ENCODE peak calls at places on chromosome X, in seven cellular contexts. One of them, this sample, is unnamed.
A peak's percentile ranks its signal among the peaks of the same experiment; 100 is the strongest.

GRCh38 chrX:45621356-45622041 is 420.8 kb upstream of the DIPK2B start:
- DNase-seq in foreskin fibroblast: peak; percentile 87
- DNase-seq in IMR-90: peak; percentile 80
- DNase-seq in ureter: no peak
- DNase-seq in activated naive CD8-positive, alpha-beta T cell treated with anti-CD3 and anti-CD28 coated beads, Interleukin-2, amount 50 U/mL, for 24 hours: no peak
- DNase-seq in NCI-H2081: no peak
- DNase-seq in EH: peak; percentile 77
- DNase-seq in this sample: no peak

GRCh38 chrX:107676559-107677378 is 48.5 kb downstream of the PRPS1 start:
- DNase-seq in ureter: peak; percentile 85
- DNase-seq in EH: peak; percentile 92
- DNase-seq in IMR-90: peak; percentile 84
- DNase-seq in NCI-H2081: no peak
- DNase-seq in activated naive CD8-positive, alpha-beta T cell treated with anti-CD3 and anti-CD28 coated beads, Interleukin-2, amount 50 U/mL, for 24 hours: peak; percentile 52
- DNase-seq in foreskin fibroblast: peak; percentile 93
- DNase-seq in this sample: peak; percentile 69

GRCh38 chrX:53377464-53377863 is 45.0 kb downstream of the SMC1A start:
- DNase-seq in EH: no peak
- DNase-seq in foreskin fibroblast: no peak
- DNase-seq in ureter: no peak
- DNase-seq in IMR-90: no peak
- DNase-seq in NCI-H2081: no peak
- DNase-seq in activated naive CD8-positive, alpha-beta T cell treated with anti-CD3 and anti-CD28 coated beads, Interleukin-2, amount 50 U/mL, for 24 hours: no peak
- DNase-seq in this sample: no peak

GRCh38 chrX:65451663-65452062 is 82.9 kb downstream of the LAS1L start:
- DNase-seq in EH: peak; percentile 22
- DNase-seq in NCI-H2081: no peak
- DNase-seq in ureter: no peak
- DNase-seq in IMR-90: peak; percentile 33
- DNase-seq in foreskin fibroblast: no peak
- DNase-seq in activated naive CD8-positive, alpha-beta T cell treated with anti-CD3 and anti-CD28 coated beads, Interleukin-2, amount 50 U/mL, for 24 hours: peak; percentile 6
- DNase-seq in this sample: peak; percentile 9

GRCh38 chrX:93649381-93649780 is 24.0 kb downstream of the NAP1L3 start:
- DNase-seq in foreskin fibroblast: no peak
- DNase-seq in activated naive CD8-positive, alpha-beta T cell treated with anti-CD3 and anti-CD28 coated beads, Interleukin-2, amount 50 U/mL, for 24 hours: no peak
- DNase-seq in ureter: no peak
- DNase-seq in IMR-90: no peak
- DNase-seq in NCI-H2081: no peak
- DNase-seq in EH: no peak
- DNase-seq in this sample: no peak

GRCh38 chrX:110409925-110410324 is 51.3 kb downstream of the RTL9 start:
- DNase-seq in EH: peak; percentile 82
- DNase-seq in foreskin fibroblast: peak; percentile 70
- DNase-seq in NCI-H2081: no peak
- DNase-seq in IMR-90: peak; percentile 73
- DNase-seq in activated naive CD8-positive, alpha-beta T cell treated with anti-CD3 and anti-CD28 coated beads, Interleukin-2, amount 50 U/mL, for 24 hours: peak; percentile 6
- DNase-seq in ureter: no peak
- DNase-seq in this sample: no peak

GRCh38 chrX:56729152-56729557 is at the start of gene NBDY:
- DNase-seq in EH: peak; percentile 55
- DNase-seq in activated naive CD8-positive, alpha-beta T cell treated with anti-CD3 and anti-CD28 coated beads, Interleukin-2, amount 50 U/mL, for 24 hours: peak; percentile 25
- DNase-seq in IMR-90: peak; percentile 37
- DNase-seq in ureter: peak; percentile 49
- DNase-seq in foreskin fibroblast: peak; percentile 21
- DNase-seq in NCI-H2081: peak; percentile 17
- DNase-seq in this sample: peak; percentile 12

GRCh38 chrX:119669424-119670037 is 23.4 kb downstream of the SEPTIN6 start:
- DNase-seq in ureter: no peak
- DNase-seq in activated naive CD8-positive, alpha-beta T cell treated with anti-CD3 and anti-CD28 coated beads, Interleukin-2, amount 50 U/mL, for 24 hours: no peak
- DNase-seq in foreskin fibroblast: no peak
- DNase-seq in NCI-H2081: no peak
- DNase-seq in IMR-90: peak; percentile 84
- DNase-seq in EH: peak; percentile 55
- DNase-seq in this sample: no peak

GRCh38 chrX:134146493-134146892 is 90.5 kb upstream of the CCDC160 start:
- DNase-seq in foreskin fibroblast: no peak
- DNase-seq in EH: no peak
- DNase-seq in IMR-90: no peak
- DNase-seq in NCI-H2081: no peak
- DNase-seq in activated naive CD8-positive, alpha-beta T cell treated with anti-CD3 and anti-CD28 coated beads, Interleukin-2, amount 50 U/mL, for 24 hours: no peak
- DNase-seq in ureter: no peak
- DNase-seq in this sample: no peak

GRCh38 chrX:149462849-149463248 is 42.3 kb downstream of the IDS start:
- DNase-seq in IMR-90: no peak
- DNase-seq in ureter: no peak
- DNase-seq in activated naive CD8-positive, alpha-beta T cell treated with anti-CD3 and anti-CD28 coated beads, Interleukin-2, amount 50 U/mL, for 24 hours: no peak
- DNase-seq in foreskin fibroblast: peak; percentile 28
- DNase-seq in NCI-H2081: no peak
- DNase-seq in EH: peak; percentile 41
- DNase-seq in this sample: no peak

GRCh38 chrX:46589977-46590723 is 16.6 kb downstream of the CHST7 start:
- DNase-seq in activated naive CD8-positive, alpha-beta T cell treated with anti-CD3 and anti-CD28 coated beads, Interleukin-2, amount 50 U/mL, for 24 hours: no peak
- DNase-seq in IMR-90: peak; percentile 62
- DNase-seq in EH: peak; percentile 81
- DNase-seq in foreskin fibroblast: peak; percentile 59
- DNase-seq in NCI-H2081: no peak
- DNase-seq in ureter: no peak
- DNase-seq in this sample: no peak

GRCh38 chrX:41922125-41922521 is 1.2 kb downstream of the CASK start:
- DNase-seq in foreskin fibroblast: no peak
- DNase-seq in NCI-H2081: no peak
- DNase-seq in EH: peak; percentile 25
- DNase-seq in activated naive CD8-positive, alpha-beta T cell treated with anti-CD3 and anti-CD28 coated beads, Interleukin-2, amount 50 U/mL, for 24 hours: peak; percentile 30
- DNase-seq in IMR-90: peak; percentile 27
- DNase-seq in ureter: no peak
- DNase-seq in this sample: no peak

GRCh38 chrX:103531002-103531401 is 11.7 kb upstream of the RAB40A start:
- DNase-seq in ureter: no peak
- DNase-seq in NCI-H2081: no peak
- DNase-seq in IMR-90: peak; percentile 92
- DNase-seq in EH: peak; percentile 90
- DNase-seq in foreskin fibroblast: peak; percentile 71
- DNase-seq in activated naive CD8-positive, alpha-beta T cell treated with anti-CD3 and anti-CD28 coated beads, Interleukin-2, amount 50 U/mL, for 24 hours: no peak
- DNase-seq in this sample: no peak

GRCh38 chrX:134377537-134377936 is 82.4 kb upstream of the HPRT1 start:
- DNase-seq in EH: peak; percentile 57
- DNase-seq in ureter: no peak
- DNase-seq in IMR-90: peak; percentile 52
- DNase-seq in activated naive CD8-positive, alpha-beta T cell treated with anti-CD3 and anti-CD28 coated beads, Interleukin-2, amount 50 U/mL, for 24 hours: peak; percentile 9
- DNase-seq in foreskin fibroblast: peak; percentile 21
- DNase-seq in NCI-H2081: no peak
- DNase-seq in this sample: no peak

GRCh38 chrX:110836982-110837381 is 41.4 kb upstream of the CHRDL1 start:
- DNase-seq in activated naive CD8-positive, alpha-beta T cell treated with anti-CD3 and anti-CD28 coated beads, Interleukin-2, amount 50 U/mL, for 24 hours: no peak
- DNase-seq in NCI-H2081: no peak
- DNase-seq in foreskin fibroblast: no peak
- DNase-seq in ureter: no peak
- DNase-seq in EH: no peak
- DNase-seq in IMR-90: no peak
- DNase-seq in this sample: no peak

GRCh38 chrX:110477593-110478228 is 119.1 kb downstream of the RTL9 start:
- DNase-seq in ureter: no peak
- DNase-seq in NCI-H2081: no peak
- DNase-seq in IMR-90: no peak
- DNase-seq in foreskin fibroblast: no peak
- DNase-seq in activated naive CD8-positive, alpha-beta T cell treated with anti-CD3 and anti-CD28 coated beads, Interleukin-2, amount 50 U/mL, for 24 hours: no peak
- DNase-seq in EH: peak; percentile 15
- DNase-seq in this sample: no peak

GRCh38 chrX:5113128-5113527 is 1115.5 kb downstream of the NLGN4X start:
- DNase-seq in activated naive CD8-positive, alpha-beta T cell treated with anti-CD3 and anti-CD28 coated beads, Interleukin-2, amount 50 U/mL, for 24 hours: no peak
- DNase-seq in foreskin fibroblast: no peak
- DNase-seq in NCI-H2081: peak; percentile 16
- DNase-seq in IMR-90: no peak
- DNase-seq in ureter: no peak
- DNase-seq in EH: no peak
- DNase-seq in this sample: no peak

GRCh38 chrX:10176121-10177003 is 19.6 kb downstream of the CLCN4 start:
- DNase-seq in ureter: no peak
- DNase-seq in IMR-90: no peak
- DNase-seq in NCI-H2081: no peak
- DNase-seq in foreskin fibroblast: no peak
- DNase-seq in activated naive CD8-positive, alpha-beta T cell treated with anti-CD3 and anti-CD28 coated beads, Interleukin-2, amount 50 U/mL, for 24 hours: no peak
- DNase-seq in EH: no peak
- DNase-seq in this sample: no peak

GRCh38 chrX:106038625-106039024 is at the start of gene SERPINA7:
- DNase-seq in NCI-H2081: no peak
- DNase-seq in foreskin fibroblast: no peak
- DNase-seq in ureter: no peak
- DNase-seq in EH: no peak
- DNase-seq in IMR-90: no peak
- DNase-seq in activated naive CD8-positive, alpha-beta T cell treated with anti-CD3 and anti-CD28 coated beads, Interleukin-2, amount 50 U/mL, for 24 hours: no peak
- DNase-seq in this sample: no peak

GRCh38 chrX:24026403-24026801 is 584 bp downstream of the KLHL15 start:
- DNase-seq in EH: peak; percentile 23
- DNase-seq in NCI-H2081: no peak
- DNase-seq in activated naive CD8-positive, alpha-beta T cell treated with anti-CD3 and anti-CD28 coated beads, Interleukin-2, amount 50 U/mL, for 24 hours: no peak
- DNase-seq in foreskin fibroblast: no peak
- DNase-seq in ureter: no peak
- DNase-seq in IMR-90: no peak
- DNase-seq in this sample: peak; percentile 52

GRCh38 chrX:47648376-47648775 is 2.0 kb downstream of the ELK1 start:
- DNase-seq in ureter: no peak
- DNase-seq in activated naive CD8-positive, alpha-beta T cell treated with anti-CD3 and anti-CD28 coated beads, Interleukin-2, amount 50 U/mL, for 24 hours: no peak
- DNase-seq in NCI-H2081: no peak
- DNase-seq in EH: peak; percentile 44
- DNase-seq in IMR-90: peak; percentile 67
- DNase-seq in foreskin fibroblast: no peak
- DNase-seq in this sample: no peak

GRCh38 chrX:16839224-16839851 is 30.8 kb downstream of the RBBP7 start:
- DNase-seq in ureter: no peak
- DNase-seq in foreskin fibroblast: no peak
- DNase-seq in EH: peak; percentile 73
- DNase-seq in NCI-H2081: no peak
- DNase-seq in activated naive CD8-positive, alpha-beta T cell treated with anti-CD3 and anti-CD28 coated beads, Interleukin-2, amount 50 U/mL, for 24 hours: no peak
- DNase-seq in IMR-90: no peak
- DNase-seq in this sample: peak; percentile 31

GRCh38 chrX:20720954-20721626 is 454.4 kb upstream of the RPS6KA3 start:
- DNase-seq in IMR-90: no peak
- DNase-seq in ureter: no peak
- DNase-seq in activated naive CD8-positive, alpha-beta T cell treated with anti-CD3 and anti-CD28 coated beads, Interleukin-2, amount 50 U/mL, for 24 hours: no peak
- DNase-seq in foreskin fibroblast: no peak
- DNase-seq in EH: no peak
- DNase-seq in NCI-H2081: no peak
- DNase-seq in this sample: no peak

GRCh38 chrX:53287493-53288138 is 6.2 kb upstream of the IQSEC2 start:
- DNase-seq in foreskin fibroblast: peak; percentile 78
- DNase-seq in EH: peak; percentile 84
- DNase-seq in NCI-H2081: peak; percentile 22
- DNase-seq in IMR-90: peak; percentile 66
- DNase-seq in ureter: peak; percentile 72
- DNase-seq in activated naive CD8-positive, alpha-beta T cell treated with anti-CD3 and anti-CD28 coated beads, Interleukin-2, amount 50 U/mL, for 24 hours: peak; percentile 22
- DNase-seq in this sample: no peak

GRCh38 chrX:9785944-9786741 is at the start of gene SHROOM2:
- DNase-seq in IMR-90: no peak
- DNase-seq in ureter: no peak
- DNase-seq in foreskin fibroblast: no peak
- DNase-seq in EH: no peak
- DNase-seq in NCI-H2081: no peak
- DNase-seq in activated naive CD8-positive, alpha-beta T cell treated with anti-CD3 and anti-CD28 coated beads, Interleukin-2, amount 50 U/mL, for 24 hours: no peak
- DNase-seq in this sample: no peak

GRCh38 chrX:4550018-4550417 is 836.6 kb upstream of the PRKX start:
- DNase-seq in foreskin fibroblast: no peak
- DNase-seq in ureter: no peak
- DNase-seq in NCI-H2081: no peak
- DNase-seq in activated naive CD8-positive, alpha-beta T cell treated with anti-CD3 and anti-CD28 coated beads, Interleukin-2, amount 50 U/mL, for 24 hours: no peak
- DNase-seq in IMR-90: no peak
- DNase-seq in EH: no peak
- DNase-seq in this sample: no peak

GRCh38 chrX:18873189-18873791 is 110.6 kb downstream of the PHKA2 start:
- DNase-seq in EH: peak; percentile 79
- DNase-seq in activated naive CD8-positive, alpha-beta T cell treated with anti-CD3 and anti-CD28 coated beads, Interleukin-2, amount 50 U/mL, for 24 hours: peak; percentile 7
- DNase-seq in ureter: no peak
- DNase-seq in foreskin fibroblast: peak; percentile 48
- DNase-seq in IMR-90: peak; percentile 61
- DNase-seq in NCI-H2081: no peak
- DNase-seq in this sample: no peak

GRCh38 chrX:72621163-72621562 is 48.5 kb upstream of the HDAC8 start:
- DNase-seq in IMR-90: no peak
- DNase-seq in ureter: no peak
- DNase-seq in NCI-H2081: no peak
- DNase-seq in foreskin fibroblast: no peak
- DNase-seq in activated naive CD8-positive, alpha-beta T cell treated with anti-CD3 and anti-CD28 coated beads, Interleukin-2, amount 50 U/mL, for 24 hours: no peak
- DNase-seq in EH: peak; percentile 1
- DNase-seq in this sample: no peak

This sample was measured in K562.